ENCODE peak calls at places on chromosome 12, in four cellular contexts. One of them, this sample, is unnamed.

GRCh38 chr12:65200007-65200665 is 30.8 kb downstream of the LEMD3 start:
- DNase-seq in fibroblast of the conjunctiva: no peak
- DNase-seq in AG20443: no peak
- DNase-seq in fibroblast of the aortic adventitia: no peak
- DNase-seq in this sample: no peak

GRCh38 chr12:85016423-85016822 is 19.7 kb downstream of the TSPAN19 start:
- DNase-seq in fibroblast of the conjunctiva: peak
- DNase-seq in fibroblast of the aortic adventitia: peak
- DNase-seq in AG20443: peak
- DNase-seq in this sample: peak

GRCh38 chr12:124399622-124400021 is 104.7 kb downstream of the RFLNA start:
- DNase-seq in fibroblast of the aortic adventitia: no peak
- DNase-seq in fibroblast of the conjunctiva: no peak
- DNase-seq in AG20443: peak
- DNase-seq in this sample: peak

GRCh38 chr12:55743131-55743921 is 404 bp downstream of the GDF11 start:
- DNase-seq in fibroblast of the aortic adventitia: peak
- DNase-seq in fibroblast of the conjunctiva: no peak
- DNase-seq in AG20443: peak
- DNase-seq in this sample: peak

GRCh38 chr12:27981874-27982273 is 9.3 kb upstream of the PTHLH start:
- DNase-seq in fibroblast of the conjunctiva: no peak
- DNase-seq in AG20443: no peak
- DNase-seq in fibroblast of the aortic adventitia: peak
- DNase-seq in this sample: no peak

GRCh38 chr12:27260746-27261145 is 16.7 kb downstream of the STK38L start:
- DNase-seq in fibroblast of the aortic adventitia: peak
- DNase-seq in fibroblast of the conjunctiva: no peak
- DNase-seq in AG20443: peak
- DNase-seq in this sample: no peak

GRCh38 chr12:49161092-49161795 is 27.6 kb downstream of the TUBA1A start:
- DNase-seq in AG20443: no peak
- DNase-seq in fibroblast of the conjunctiva: no peak
- DNase-seq in fibroblast of the aortic adventitia: no peak
- DNase-seq in this sample: no peak

GRCh38 chr12:63023926-63024325 is 89.0 kb upstream of the PPM1H start:
- DNase-seq in AG20443: no peak
- DNase-seq in fibroblast of the conjunctiva: no peak
- DNase-seq in fibroblast of the aortic adventitia: no peak
- DNase-seq in this sample: no peak

GRCh38 chr12:14769462-14769836 is 33.8 kb downstream of the WBP11 start:
- DNase-seq in AG20443: peak
- DNase-seq in fibroblast of the conjunctiva: no peak
- DNase-seq in fibroblast of the aortic adventitia: no peak
- DNase-seq in this sample: no peak

GRCh38 chr12:31859232-31859977 is 99.8 kb upstream of the RESF1 start:
- DNase-seq in AG20443: no peak
- DNase-seq in fibroblast of the aortic adventitia: no peak
- DNase-seq in fibroblast of the conjunctiva: no peak
- DNase-seq in this sample: no peak

GRCh38 chr12:38785376-38785775 is 120.0 kb downstream of the CPNE8 start:
- DNase-seq in AG20443: no peak
- DNase-seq in fibroblast of the aortic adventitia: no peak
- DNase-seq in fibroblast of the conjunctiva: no peak
- DNase-seq in this sample: no peak

GRCh38 chr12:27610380-27610779 is 85.9 kb upstream of the REP15 start:
- DNase-seq in AG20443: peak
- DNase-seq in fibroblast of the aortic adventitia: peak
- DNase-seq in fibroblast of the conjunctiva: peak
- DNase-seq in this sample: no peak

GRCh38 chr12:3294481-3294911 is 196.5 kb upstream of the PRMT8 start:
- DNase-seq in AG20443: no peak
- DNase-seq in fibroblast of the aortic adventitia: no peak
- DNase-seq in fibroblast of the conjunctiva: no peak
- DNase-seq in this sample: no peak

GRCh38 chr12:32312049-32312670 is 87.2 kb upstream of the FGD4 start:
- DNase-seq in fibroblast of the aortic adventitia: peak
- DNase-seq in AG20443: peak
- DNase-seq in fibroblast of the conjunctiva: peak
- DNase-seq in this sample: peak

This sample was measured in hepatic stellate cell.